ENCODE peak calls at places on chromosomes 4 and X, in ten cellular contexts. One of them, this sample, is unnamed.

GRCh38 chrX:44032479-44032878 is 59.3 kb upstream of the NDP start:
- DNase-seq in WERI-Rb-1: no peak
- DNase-seq in endodermal cell: no peak
- DNase-seq in nephron progenitor cell: no peak
- DNase-seq in SK-N-SH: no peak
- DNase-seq in fibroblast of pulmonary artery: no peak
- DNase-seq in glutamatergic neuron: no peak
- DNase-seq in K562: no peak
- DNase-seq in right lobe of liver: no peak
- DNase-seq in progenitor cell of endocrine pancreas: no peak
- DNase-seq in this sample: no peak

GRCh38 chr4:113407409-113407808 is 354.1 kb downstream of the CAMK2D start:
- DNase-seq in WERI-Rb-1: peak
- DNase-seq in endodermal cell: peak
- DNase-seq in right lobe of liver: no peak
- DNase-seq in K562: no peak
- DNase-seq in progenitor cell of endocrine pancreas: no peak
- DNase-seq in SK-N-SH: no peak
- DNase-seq in nephron progenitor cell: no peak
- DNase-seq in glutamatergic neuron: no peak
- DNase-seq in fibroblast of pulmonary artery: no peak
- DNase-seq in this sample: no peak

GRCh38 chrX:39903937-39904336 is 193.8 kb downstream of the BCOR start:
- DNase-seq in SK-N-SH: no peak
- DNase-seq in fibroblast of pulmonary artery: peak
- DNase-seq in nephron progenitor cell: no peak
- DNase-seq in glutamatergic neuron: no peak
- DNase-seq in K562: no peak
- DNase-seq in progenitor cell of endocrine pancreas: no peak
- DNase-seq in endodermal cell: no peak
- DNase-seq in right lobe of liver: no peak
- DNase-seq in WERI-Rb-1: no peak
- DNase-seq in this sample: no peak

GRCh38 chr4:114100288-114101031 is 121.0 kb upstream of the ARSJ start:
- DNase-seq in glutamatergic neuron: no peak
- DNase-seq in K562: no peak
- DNase-seq in nephron progenitor cell: no peak
- DNase-seq in right lobe of liver: no peak
- DNase-seq in endodermal cell: no peak
- DNase-seq in WERI-Rb-1: no peak
- DNase-seq in fibroblast of pulmonary artery: no peak
- DNase-seq in SK-N-SH: no peak
- DNase-seq in progenitor cell of endocrine pancreas: no peak
- DNase-seq in this sample: no peak

GRCh38 chrX:115330498-115331138 is 41.1 kb downstream of the LUZP4 start:
- DNase-seq in fibroblast of pulmonary artery: peak
- DNase-seq in nephron progenitor cell: peak
- DNase-seq in K562: peak
- DNase-seq in progenitor cell of endocrine pancreas: peak
- DNase-seq in glutamatergic neuron: no peak
- DNase-seq in endodermal cell: peak
- DNase-seq in right lobe of liver: no peak
- DNase-seq in WERI-Rb-1: peak
- DNase-seq in SK-N-SH: peak
- DNase-seq in this sample: no peak

GRCh38 chrX:13652256-13653021 is 502 bp upstream of the TCEANC start:
- DNase-seq in nephron progenitor cell: no peak
- DNase-seq in fibroblast of pulmonary artery: peak
- DNase-seq in WERI-Rb-1: no peak
- DNase-seq in right lobe of liver: no peak
- DNase-seq in K562: peak
- DNase-seq in glutamatergic neuron: no peak
- DNase-seq in progenitor cell of endocrine pancreas: no peak
- DNase-seq in SK-N-SH: peak
- DNase-seq in endodermal cell: no peak
- DNase-seq in this sample: no peak

GRCh38 chr4:48939785-48940184 is 33.2 kb upstream of the OCIAD2 start:
- DNase-seq in right lobe of liver: no peak
- DNase-seq in WERI-Rb-1: no peak
- DNase-seq in K562: no peak
- DNase-seq in progenitor cell of endocrine pancreas: no peak
- DNase-seq in glutamatergic neuron: no peak
- DNase-seq in nephron progenitor cell: no peak
- DNase-seq in fibroblast of pulmonary artery: peak
- DNase-seq in SK-N-SH: no peak
- DNase-seq in endodermal cell: no peak
- DNase-seq in this sample: no peak

GRCh38 chrX:149527705-149528104 is 13.1 kb upstream of the EOLA1 start:
- DNase-seq in SK-N-SH: peak
- DNase-seq in fibroblast of pulmonary artery: peak
- DNase-seq in nephron progenitor cell: no peak
- DNase-seq in progenitor cell of endocrine pancreas: no peak
- DNase-seq in K562: peak
- DNase-seq in WERI-Rb-1: no peak
- DNase-seq in glutamatergic neuron: no peak
- DNase-seq in right lobe of liver: no peak
- DNase-seq in endodermal cell: peak
- DNase-seq in this sample: no peak

GRCh38 chr4:76733380-76733779 is 164.6 kb downstream of the SOWAHB start:
- DNase-seq in SK-N-SH: no peak
- DNase-seq in glutamatergic neuron: no peak
- DNase-seq in fibroblast of pulmonary artery: no peak
- DNase-seq in WERI-Rb-1: peak
- DNase-seq in K562: no peak
- DNase-seq in nephron progenitor cell: no peak
- DNase-seq in endodermal cell: peak
- DNase-seq in progenitor cell of endocrine pancreas: no peak
- DNase-seq in right lobe of liver: no peak
- DNase-seq in this sample: no peak

GRCh38 chr4:48002267-48002666 is 14.2 kb downstream of the CNGA1 start:
- DNase-seq in progenitor cell of endocrine pancreas: no peak
- DNase-seq in endodermal cell: no peak
- DNase-seq in K562: no peak
- DNase-seq in SK-N-SH: no peak
- DNase-seq in WERI-Rb-1: no peak
- DNase-seq in glutamatergic neuron: no peak
- DNase-seq in fibroblast of pulmonary artery: no peak
- DNase-seq in right lobe of liver: no peak
- DNase-seq in nephron progenitor cell: no peak
- DNase-seq in this sample: no peak

DNA sequence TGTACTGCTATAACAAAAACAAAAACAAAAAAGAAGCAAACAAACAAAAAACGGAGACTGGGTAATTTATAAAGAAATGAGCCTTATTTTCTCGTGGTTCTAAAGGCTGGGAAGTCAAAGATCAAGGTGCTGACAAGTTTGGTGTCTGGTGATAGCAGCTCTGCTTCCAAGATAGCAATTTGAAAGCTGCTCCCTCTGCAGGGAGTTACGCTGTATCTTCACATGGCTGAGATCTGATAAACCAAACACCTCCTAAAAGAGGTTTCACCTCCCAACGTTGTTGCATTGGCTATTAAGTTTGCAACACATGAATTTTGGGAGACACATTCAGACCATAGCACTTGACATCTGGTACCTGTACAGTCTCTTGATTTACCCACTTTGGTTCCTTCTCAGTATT is 854.2 kb downstream of the CENPC start:
- DNase-seq in glutamatergic neuron: no peak
- DNase-seq in fibroblast of pulmonary artery: no peak
- DNase-seq in SK-N-SH: no peak
- DNase-seq in nephron progenitor cell: no peak
- DNase-seq in endodermal cell: peak
- DNase-seq in right lobe of liver: no peak
- DNase-seq in WERI-Rb-1: no peak
- DNase-seq in K562: no peak
- DNase-seq in progenitor cell of endocrine pancreas: no peak
- DNase-seq in this sample: no peak
- TF ChIP-seq CTCF in glutamatergic neuron: no peak
- TF ChIP-seq CTCF in fibroblast of pulmonary artery: no peak
- TF ChIP-seq CTCF in SK-N-SH: no peak
- TF ChIP-seq CTCF in nephron progenitor cell: no peak
- TF ChIP-seq CTCF in endodermal cell: peak
- TF ChIP-seq CTCF in right lobe of liver: no peak
- TF ChIP-seq CTCF in WERI-Rb-1: peak
- TF ChIP-seq CTCF in K562: no peak
- TF ChIP-seq CTCF in progenitor cell of endocrine pancreas: no peak
- TF ChIP-seq CTCF in this sample: no peak

DNA sequence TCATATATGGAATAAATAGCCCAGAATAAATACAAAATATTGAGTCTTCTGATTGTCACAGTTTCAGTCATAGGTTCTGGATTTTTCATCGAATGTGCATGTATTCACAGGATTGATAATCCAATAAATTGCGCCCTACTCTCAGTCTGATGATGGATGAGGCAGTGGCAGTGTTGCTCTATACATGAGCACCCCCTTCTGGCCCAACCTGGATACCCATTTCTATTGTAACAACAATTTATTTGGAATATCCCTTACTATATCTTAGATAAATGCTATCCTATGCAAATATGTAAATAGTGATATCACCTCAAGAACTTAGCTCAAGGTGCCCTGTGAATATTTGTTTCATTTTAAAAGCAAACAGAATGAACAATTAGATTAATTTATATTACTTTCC is 733.7 kb upstream of the PABPC4L start:
- DNase-seq in WERI-Rb-1: peak
- DNase-seq in right lobe of liver: no peak
- DNase-seq in nephron progenitor cell: peak
- DNase-seq in fibroblast of pulmonary artery: peak
- DNase-seq in glutamatergic neuron: peak
- DNase-seq in K562: peak
- DNase-seq in endodermal cell: peak
- DNase-seq in progenitor cell of endocrine pancreas: no peak
- DNase-seq in SK-N-SH: peak
- DNase-seq in this sample: no peak
- TF ChIP-seq CTCF in WERI-Rb-1: peak
- TF ChIP-seq CTCF in right lobe of liver: no peak
- TF ChIP-seq CTCF in nephron progenitor cell: peak
- TF ChIP-seq CTCF in fibroblast of pulmonary artery: peak
- TF ChIP-seq CTCF in glutamatergic neuron: peak
- TF ChIP-seq CTCF in K562: no peak
- TF ChIP-seq CTCF in endodermal cell: peak
- TF ChIP-seq CTCF in progenitor cell of endocrine pancreas: peak
- TF ChIP-seq CTCF in SK-N-SH: peak
- TF ChIP-seq CTCF in this sample: peak

GRCh38 chr4:185671041-185671440 is 135.7 kb upstream of the PDLIM3 start:
- DNase-seq in endodermal cell: no peak
- DNase-seq in glutamatergic neuron: no peak
- DNase-seq in fibroblast of pulmonary artery: no peak
- DNase-seq in nephron progenitor cell: no peak
- DNase-seq in SK-N-SH: no peak
- DNase-seq in right lobe of liver: no peak
- DNase-seq in WERI-Rb-1: no peak
- DNase-seq in K562: no peak
- DNase-seq in progenitor cell of endocrine pancreas: no peak
- DNase-seq in this sample: no peak

GRCh38 chr4:185671496-185671895 is 136.2 kb upstream of the PDLIM3 start:
- DNase-seq in nephron progenitor cell: no peak
- DNase-seq in progenitor cell of endocrine pancreas: no peak
- DNase-seq in glutamatergic neuron: no peak
- DNase-seq in endodermal cell: no peak
- DNase-seq in WERI-Rb-1: no peak
- DNase-seq in K562: no peak
- DNase-seq in right lobe of liver: no peak
- DNase-seq in fibroblast of pulmonary artery: no peak
- DNase-seq in SK-N-SH: no peak
- DNase-seq in this sample: no peak

GRCh38 chr4:185669288-185669687 is 134.0 kb upstream of the PDLIM3 start:
- DNase-seq in endodermal cell: no peak
- DNase-seq in K562: no peak
- DNase-seq in glutamatergic neuron: no peak
- DNase-seq in SK-N-SH: no peak
- DNase-seq in progenitor cell of endocrine pancreas: no peak
- DNase-seq in nephron progenitor cell: no peak
- DNase-seq in WERI-Rb-1: no peak
- DNase-seq in right lobe of liver: no peak
- DNase-seq in fibroblast of pulmonary artery: no peak
- DNase-seq in this sample: no peak

GRCh38 chr4:185672151-185672550 is 136.8 kb upstream of the PDLIM3 start:
- DNase-seq in nephron progenitor cell: no peak
- DNase-seq in SK-N-SH: no peak
- DNase-seq in progenitor cell of endocrine pancreas: no peak
- DNase-seq in WERI-Rb-1: peak
- DNase-seq in right lobe of liver: no peak
- DNase-seq in glutamatergic neuron: no peak
- DNase-seq in fibroblast of pulmonary artery: no peak
- DNase-seq in endodermal cell: no peak
- DNase-seq in K562: no peak
- DNase-seq in this sample: no peak

GRCh38 chr4:185672618-185673017 is 137.3 kb upstream of the PDLIM3 start:
- DNase-seq in fibroblast of pulmonary artery: no peak
- DNase-seq in WERI-Rb-1: no peak
- DNase-seq in glutamatergic neuron: no peak
- DNase-seq in K562: no peak
- DNase-seq in endodermal cell: no peak
- DNase-seq in right lobe of liver: no peak
- DNase-seq in nephron progenitor cell: no peak
- DNase-seq in SK-N-SH: no peak
- DNase-seq in progenitor cell of endocrine pancreas: no peak
- DNase-seq in this sample: no peak
- TF ChIP-seq CTCF in fibroblast of pulmonary artery: no peak
- TF ChIP-seq CTCF in WERI-Rb-1: no peak
- TF ChIP-seq CTCF in glutamatergic neuron: no peak
- TF ChIP-seq CTCF in K562: no peak
- TF ChIP-seq CTCF in endodermal cell: no peak
- TF ChIP-seq CTCF in right lobe of liver: no peak
- TF ChIP-seq CTCF in nephron progenitor cell: no peak
- TF ChIP-seq CTCF in SK-N-SH: no peak
- TF ChIP-seq CTCF in progenitor cell of endocrine pancreas: no peak
- TF ChIP-seq CTCF in this sample: no peak

GRCh38 chr4:119628281-119629141 is at the start of gene PDE5A:
- DNase-seq in glutamatergic neuron: peak
- DNase-seq in K562: peak
- DNase-seq in right lobe of liver: peak
- DNase-seq in endodermal cell: peak
- DNase-seq in WERI-Rb-1: peak
- DNase-seq in fibroblast of pulmonary artery: peak
- DNase-seq in progenitor cell of endocrine pancreas: peak
- DNase-seq in nephron progenitor cell: peak
- DNase-seq in SK-N-SH: peak
- DNase-seq in this sample: peak

GRCh38 chr4:119626420-119626819 is 2.2 kb downstream of the PDE5A start:
- DNase-seq in WERI-Rb-1: no peak
- DNase-seq in fibroblast of pulmonary artery: no peak
- DNase-seq in SK-N-SH: no peak
- DNase-seq in right lobe of liver: no peak
- DNase-seq in endodermal cell: no peak
- DNase-seq in nephron progenitor cell: no peak
- DNase-seq in progenitor cell of endocrine pancreas: no peak
- DNase-seq in glutamatergic neuron: no peak
- DNase-seq in K562: no peak
- DNase-seq in this sample: no peak

GRCh38 chr4:119626943-119627266 is 1.7 kb downstream of the PDE5A start:
- DNase-seq in fibroblast of pulmonary artery: no peak
- DNase-seq in endodermal cell: no peak
- DNase-seq in WERI-Rb-1: no peak
- DNase-seq in right lobe of liver: no peak
- DNase-seq in progenitor cell of endocrine pancreas: no peak
- DNase-seq in K562: no peak
- DNase-seq in SK-N-SH: no peak
- DNase-seq in glutamatergic neuron: no peak
- DNase-seq in nephron progenitor cell: no peak
- DNase-seq in this sample: no peak

GRCh38 chr4:119627267-119628190 is 1.1 kb downstream of the PDE5A start:
- DNase-seq in glutamatergic neuron: peak
- DNase-seq in nephron progenitor cell: peak
- DNase-seq in endodermal cell: peak
- DNase-seq in SK-N-SH: peak
- DNase-seq in K562: peak
- DNase-seq in fibroblast of pulmonary artery: peak
- DNase-seq in WERI-Rb-1: peak
- DNase-seq in right lobe of liver: peak
- DNase-seq in progenitor cell of endocrine pancreas: peak
- DNase-seq in this sample: peak

GRCh38 chr4:119629142-119629471 is 503 bp upstream of the PDE5A start:
- DNase-seq in K562: no peak
- DNase-seq in nephron progenitor cell: no peak
- DNase-seq in fibroblast of pulmonary artery: no peak
- DNase-seq in SK-N-SH: no peak
- DNase-seq in right lobe of liver: no peak
- DNase-seq in glutamatergic neuron: no peak
- DNase-seq in endodermal cell: no peak
- DNase-seq in progenitor cell of endocrine pancreas: no peak
- DNase-seq in WERI-Rb-1: no peak
- DNase-seq in this sample: no peak
- TF ChIP-seq CTCF in K562: no peak
- TF ChIP-seq CTCF in nephron progenitor cell: no peak
- TF ChIP-seq CTCF in fibroblast of pulmonary artery: no peak
- TF ChIP-seq CTCF in SK-N-SH: no peak
- TF ChIP-seq CTCF in right lobe of liver: no peak
- TF ChIP-seq CTCF in glutamatergic neuron: no peak
- TF ChIP-seq CTCF in endodermal cell: no peak
- TF ChIP-seq CTCF in progenitor cell of endocrine pancreas: no peak
- TF ChIP-seq CTCF in WERI-Rb-1: no peak
- TF ChIP-seq CTCF in this sample: no peak